ENCODE peak calls at places on chromosomes 7 and 10, in ten cellular contexts. G, Y, F, C, U, J, P, X, I and S are unnamed samples.

GRCh38 chr10:78672898-78673297 is 395.9 kb upstream of the ZMIZ1 start:
- DNase-seq in G (no peak), Y (no peak), F (peak; percentile 97), C (no peak), U (no peak), J (peak; percentile 14), P (peak; percentile 38), X (no peak), I (no peak), S (no peak)

GRCh38 chr7:28732037-28732869 is 225.9 kb downstream of the TRIL start:
- DNase-seq in G (no peak), Y (peak; percentile 75), F (peak; percentile 46), C (no peak), U (no peak), J (no peak), P (peak; percentile 63), X (peak; percentile 16), I (peak; percentile 24), S (no peak)

GRCh38 chr10:31148955-31149354 is 117.3 kb upstream of the ZNF438 start:
- DNase-seq in G (no peak), Y (peak; percentile 56), F (no peak), C (no peak), U (no peak), J (no peak), P (peak; percentile 30), X (no peak), I (no peak), S (no peak)

GRCh38 chr10:69142983-69143382 is 19.0 kb downstream of the VPS26A start:
- DNase-seq in G (no peak), Y (no peak), F (no peak), C (peak; percentile 28), U (no peak), J (no peak), P (no peak), X (no peak), I (no peak), S (no peak)

GRCh38 chr7:91291302-91291701 is 27.1 kb downstream of the FZD1 start:
- DNase-seq in G (no peak), Y (no peak), F (no peak), C (no peak), U (no peak), J (no peak), P (no peak), X (no peak), I (no peak), S (no peak)

GRCh38 chr7:55100172-55100961 is 81.5 kb downstream of the EGFR start:
- DNase-seq in G (no peak), Y (peak; percentile 38), F (no peak), C (no peak), U (no peak), J (no peak), P (peak; percentile 24), X (no peak), I (no peak), S (no peak)

GRCh38 chr10:71213127-71213616 is 802 bp downstream of the UNC5B start:
- DNase-seq in G (peak; percentile 55), Y (peak; percentile 81), F (peak; percentile 60), C (peak; percentile 51), U (no peak), J (peak; percentile 87), P (peak; percentile 78), X (peak; percentile 75), I (peak; percentile 78), S (peak; percentile 41)

GRCh38 chr7:107890493-107890961 is 456 bp upstream of the DLD start:
- DNase-seq in G (no peak), Y (no peak), F (peak; percentile 5), C (no peak), U (no peak), J (no peak), P (no peak), X (no peak), I (no peak), S (peak; percentile 35)

GRCh38 chr7:155807805-155808550 is 4.3 kb downstream of the SHH start:
- DNase-seq in G (no peak), Y (no peak), F (no peak), C (peak; percentile 83), U (peak; percentile 63), J (no peak), P (no peak), X (no peak), I (no peak), S (no peak)

GRCh38 chr10:10817609-10818008 is 200.1 kb upstream of the CELF2 start:
- DNase-seq in G (no peak), Y (no peak), F (no peak), C (no peak), U (no peak), J (no peak), P (no peak), X (no peak), I (no peak), S (no peak)

GRCh38 chr10:16890691-16891090 is 73.5 kb upstream of the RSU1 start:
- DNase-seq in G (no peak), Y (no peak), F (no peak), C (no peak), U (no peak), J (no peak), P (no peak), X (no peak), I (no peak), S (no peak)

GRCh38 chr10:9853405-9854010 is 1164.2 kb upstream of the CELF2 start:
- DNase-seq in G (no peak), Y (peak; percentile 33), F (no peak), C (no peak), U (no peak), J (no peak), P (no peak), X (no peak), I (no peak), S (no peak)

DNA sequence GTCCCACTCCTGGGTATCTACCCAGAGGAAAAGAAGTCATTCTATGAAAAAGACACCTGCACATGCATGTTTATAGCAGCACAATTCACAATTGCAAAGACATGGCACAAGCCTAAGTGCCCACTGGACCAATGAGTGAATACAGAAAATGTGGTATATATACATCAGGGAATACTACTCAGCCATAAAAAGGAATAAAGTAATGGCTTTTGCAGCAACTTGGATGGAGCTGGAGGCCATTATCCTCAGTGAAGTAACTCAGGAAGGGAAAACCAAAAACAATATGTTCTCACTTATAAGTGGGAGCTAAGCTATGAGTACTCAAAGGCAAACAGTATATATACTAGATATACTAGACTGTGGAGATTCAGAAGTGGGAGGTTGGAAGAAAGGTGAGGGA is 53.7 kb downstream of the VKORC1L1 start:
- DNase-seq in G (no peak), Y (no peak), F (no peak), C (no peak), U (no peak), J (no peak), P (no peak), X (no peak), I (no peak), S (no peak)
- TF ChIP-seq CTCF in G (no peak), Y (no peak), F (no peak), C (no peak), U (no peak), J (no peak), P (no peak), X (no peak), I (no peak), S (no peak)

GRCh38 chr10:13592306-13592705 is 5.5 kb downstream of the PRPF18 start:
- DNase-seq in G (no peak), Y (no peak), F (no peak), C (no peak), U (no peak), J (no peak), P (no peak), X (no peak), I (no peak), S (no peak)

GRCh38 chr10:13586676-13587355 is at the start of gene PRPF18:
- DNase-seq in G (peak; percentile 94), Y (peak; percentile 95), F (peak; percentile 85), C (peak; percentile 87), U (peak; percentile 97), J (peak; percentile 89), P (peak; percentile 94), X (peak; percentile 96), I (peak; percentile 94), S (peak; percentile 98)

GRCh38 chr10:13590886-13591285 is 4.1 kb downstream of the PRPF18 start:
- DNase-seq in G (no peak), Y (no peak), F (no peak), C (no peak), U (no peak), J (no peak), P (no peak), X (no peak), I (no peak), S (no peak)

GRCh38 chr10:13587367-13587766 is 602 bp downstream of the PRPF18 start:
- DNase-seq in G (no peak), Y (no peak), F (no peak), C (no peak), U (no peak), J (peak; percentile 31), P (no peak), X (no peak), I (peak; percentile 6), S (peak; percentile 25)

DNA sequence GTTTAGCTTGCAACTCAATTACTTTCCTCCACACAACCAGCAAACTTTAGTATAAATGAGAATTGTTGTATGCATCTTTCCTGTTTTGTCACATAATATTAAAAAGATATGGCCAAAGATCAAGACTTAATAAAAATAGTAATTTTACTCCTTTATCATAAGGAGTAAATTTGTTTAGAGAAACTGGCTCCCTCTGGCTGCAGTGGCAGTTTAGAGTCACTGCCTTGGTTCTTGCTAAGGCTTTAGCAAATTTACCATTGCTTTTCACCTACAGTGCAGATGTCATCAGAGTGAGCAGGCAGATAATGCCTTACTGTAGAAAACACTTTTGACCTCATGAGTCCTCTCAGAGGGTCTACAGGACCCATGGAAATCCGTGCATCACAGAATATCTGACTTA is 2.6 kb downstream of the PRPF18 start:
- DNase-seq in G (no peak), Y (no peak), F (no peak), C (no peak), U (no peak), J (no peak), P (no peak), X (no peak), I (no peak), S (no peak)
- TF ChIP-seq CTCF in G (no peak), Y (peak; percentile 18), F (peak; percentile 38), C (no peak), U (peak; percentile 43), J (no peak), P (no peak), X (no peak), I (no peak), S (no peak)

GRCh38 chr7:732094-732541 is 5.0 kb upstream of the PRKAR1B start:
- DNase-seq in G (peak; percentile 54), Y (no peak), F (peak; percentile 62), C (peak; percentile 32), U (peak; percentile 63), J (no peak), P (no peak), X (peak; percentile 47), I (no peak), S (no peak)
- TF ChIP-seq CTCF in G (no peak), Y (no peak), F (peak; percentile 37), C (no peak), U (peak; percentile 35), J (no peak), P (no peak), X (no peak), I (no peak), S (peak; percentile 15)

GRCh38 chr7:83271212-83272099 is 108.8 kb upstream of the PCLO start:
- DNase-seq in G (peak; percentile 36), Y (peak; percentile 69), F (peak; percentile 52), C (peak; percentile 43), U (no peak), J (peak; percentile 22), P (peak; percentile 42), X (peak; percentile 44), I (peak; percentile 53), S (no peak)
- TF ChIP-seq CTCF in G (peak; percentile 28), Y (peak; percentile 58), F (peak; percentile 71), C (peak; percentile 27), U (peak; percentile 86), J (peak; percentile 48), P (peak; percentile 41), X (peak; percentile 53), I (peak; percentile 65), S (no peak)

GRCh38 chr7:131753620-131754222 is 197.3 kb upstream of the PODXL start:
- DNase-seq in G (peak; percentile 67), Y (peak; percentile 2), F (peak; percentile 51), C (peak; percentile 19), U (no peak), J (no peak), P (no peak), X (peak; percentile 52), I (peak; percentile 67), S (no peak)
- TF ChIP-seq CTCF in G (peak; percentile 38), Y (peak; percentile 34), F (peak; percentile 72), C (peak; percentile 66), U (peak; percentile 62), J (peak; percentile 36), P (peak; percentile 12), X (peak; percentile 60), I (peak; percentile 68), S (peak; percentile 14)